ENCODE peak calls at places on chromosome 6, in seven cellular contexts. O, G, Q, P, J, M and I are unnamed samples.

GRCh38 chr6:144999127-144999526 is 714.0 kb downstream of the UTRN start:
- DNase-seq in G (no peak), J (no peak), O (no peak), P (no peak), Q (no peak), M (no peak), I (no peak)

GRCh38 chr6:124203106-124203811 is 399.6 kb downstream of the NKAIN2 start:
- DNase-seq in O (no peak), M (no peak), P (no peak), Q (peak; percentile 79), G (peak; percentile 50), J (peak; percentile 15), I (no peak)

GRCh38 chr6:70667711-70668498 is at the start of gene SMAP1:
- DNase-seq in G (peak; percentile 95), Q (peak; percentile 91), J (peak; percentile 95), M (peak; percentile 95), O (peak; percentile 96), P (peak; percentile 7), I (peak; percentile 62)

GRCh38 chr6:109021870-109022269 is 72.8 kb downstream of the SESN1 start:
- DNase-seq in P (no peak), O (no peak), M (no peak), G (no peak), J (no peak), Q (no peak), I (no peak)

GRCh38 chr6:161029195-161029809 is 37.7 kb downstream of the MAP3K4 start:
- DNase-seq in O (peak; percentile 48), P (peak; percentile 95), J (no peak), Q (peak; percentile 32), G (no peak), M (no peak), I (no peak)

GRCh38 chr6:137861550-137862337 is 5.3 kb upstream of the TNFAIP3 start:
- DNase-seq in Q (peak; percentile 27), M (no peak), P (no peak), G (no peak), O (no peak), J (no peak), I (no peak)

GRCh38 chr6:19210849-19211590 is 626.1 kb upstream of the ID4 start:
- DNase-seq in J (no peak), M (peak; percentile 67), O (peak; percentile 23), Q (peak; percentile 24), G (no peak), P (no peak), I (no peak)

GRCh38 chr6:26596579-26597388 is at the start of gene ABT1:
- DNase-seq in O (peak; percentile 94), J (peak; percentile 98), P (peak; percentile 85), Q (peak; percentile 99), G (peak; percentile 99), M (peak; percentile 99), I (peak; percentile 95)

GRCh38 chr6:72464246-72464645 is 157.6 kb upstream of the KCNQ5 start:
- DNase-seq in J (no peak), M (no peak), O (no peak), Q (no peak), P (no peak), G (no peak), I (no peak)

GRCh38 chr6:18501313-18502013 is 114.3 kb downstream of the RNF144B start:
- DNase-seq in M (no peak), O (no peak), P (peak; percentile 92), G (no peak), J (peak; percentile 53), Q (peak; percentile 71), I (no peak)

GRCh38 chr6:71393471-71393870 is 104.9 kb downstream of the OGFRL1 start:
- DNase-seq in Q (no peak), M (no peak), P (no peak), O (no peak), G (no peak), J (no peak), I (no peak)

GRCh38 chr6:155123520-155123919 is 128.4 kb downstream of the TIAM2 start:
- DNase-seq in M (peak; percentile 57), J (no peak), G (no peak), P (no peak), Q (no peak), O (no peak), I (no peak)

GRCh38 chr6:55239099-55239498 is 64.8 kb downstream of the HCRTR2 start:
- DNase-seq in P (no peak), Q (peak; percentile 37), M (no peak), J (no peak), G (no peak), O (no peak), I (no peak)

GRCh38 chr6:106154326-106154725 is 68.2 kb downstream of the PRDM1 start:
- DNase-seq in Q (no peak), M (no peak), O (no peak), J (no peak), G (no peak), P (no peak), I (no peak)

GRCh38 chr6:106156413-106156812 is 70.3 kb downstream of the PRDM1 start:
- DNase-seq in Q (no peak), O (no peak), J (no peak), G (no peak), M (no peak), P (no peak), I (no peak)

GRCh38 chr6:106158816-106159215 is 72.7 kb downstream of the PRDM1 start:
- DNase-seq in Q (no peak), G (no peak), O (no peak), J (no peak), P (no peak), M (no peak), I (no peak)

GRCh38 chr6:106156863-106157262 is 70.7 kb downstream of the PRDM1 start:
- DNase-seq in J (no peak), G (no peak), M (no peak), O (no peak), Q (no peak), P (no peak), I (no peak)

GRCh38 chr6:106155219-106155830 is 69.2 kb downstream of the PRDM1 start:
- DNase-seq in J (no peak), P (no peak), G (no peak), Q (no peak), M (no peak), O (no peak), I (no peak)
- TF ChIP-seq CTCF in J (no peak), P (no peak), G (no peak), Q (no peak), M (no peak), O (no peak), I (no peak)

GRCh38 chr6:1790684-1791083 is 181.0 kb downstream of the FOXC1 start:
- DNase-seq in M (no peak), G (no peak), Q (no peak), P (no peak), J (no peak), O (no peak), I (no peak)

GRCh38 chr6:1795923-1796322 is 186.2 kb downstream of the FOXC1 start:
- DNase-seq in P (no peak), G (no peak), Q (no peak), J (no peak), M (no peak), O (no peak), I (no peak)

GRCh38 chr6:1789092-1789491 is 179.4 kb downstream of the FOXC1 start:
- DNase-seq in M (no peak), Q (peak; percentile 44), G (no peak), J (no peak), P (no peak), O (no peak), I (no peak)

GRCh38 chr6:1796706-1797529 is 187.2 kb downstream of the FOXC1 start:
- DNase-seq in P (peak; percentile 62), M (no peak), O (peak; percentile 54), G (no peak), J (no peak), Q (no peak), I (no peak)

GRCh38 chr6:1792989-1793388 is 183.3 kb downstream of the FOXC1 start:
- DNase-seq in G (peak; percentile 62), Q (peak; percentile 62), P (no peak), J (no peak), M (peak; percentile 42), O (peak; percentile 28), I (no peak)
- TF ChIP-seq CTCF in G (peak; percentile 43), Q (peak; percentile 33), P (peak; percentile 28), J (no peak), M (peak; percentile 70), O (peak; percentile 46), I (peak; percentile 41)

GRCh38 chr6:84639396-84639795 is 125.0 kb downstream of the TBX18 start:
- DNase-seq in M (no peak), G (peak; percentile 22), Q (peak; percentile 46), O (no peak), P (no peak), J (no peak), I (no peak)

GRCh38 chr6:84645563-84646266 is 118.7 kb downstream of the TBX18 start:
- DNase-seq in O (no peak), Q (peak; percentile 63), G (peak; percentile 38), M (no peak), J (no peak), P (no peak), I (no peak)

GRCh38 chr6:84645000-84645399 is 119.4 kb downstream of the TBX18 start:
- DNase-seq in Q (peak; percentile 71), M (no peak), O (no peak), P (no peak), G (peak; percentile 70), J (no peak), I (no peak)

GRCh38 chr6:84641076-84641475 is 123.3 kb downstream of the TBX18 start:
- DNase-seq in M (peak; percentile 25), O (no peak), Q (no peak), P (no peak), J (no peak), G (no peak), I (no peak)

DNA sequence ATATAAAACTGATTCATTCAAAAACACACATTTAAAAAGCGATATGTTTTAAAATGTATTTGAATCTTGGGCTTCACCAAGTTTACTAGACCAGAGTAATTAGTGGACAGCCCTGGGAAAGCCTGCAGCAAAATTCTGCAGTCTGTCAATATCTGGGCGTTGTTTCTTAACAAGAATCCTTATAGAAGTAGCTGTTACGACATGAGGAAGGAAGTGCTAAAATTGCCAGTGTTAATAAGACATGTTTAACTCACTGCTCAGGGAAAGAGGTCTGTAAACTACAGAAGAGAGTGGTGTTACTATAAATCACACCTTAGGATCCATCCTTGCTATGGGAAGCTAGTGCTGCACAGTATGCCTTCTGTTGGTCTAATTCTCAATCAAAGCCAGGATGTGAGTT is 120.6 kb downstream of the TBX18 start:
- DNase-seq in G (peak; percentile 26), M (no peak), O (no peak), P (no peak), J (no peak), Q (peak; percentile 44), I (no peak)
- TF ChIP-seq CTCF in G (no peak), M (no peak), O (no peak), P (no peak), J (no peak), Q (no peak), I (no peak)

GRCh38 chr6:167272156-167272555 is 19.0 kb upstream of the UNC93A start:
- DNase-seq in M (no peak), O (no peak), Q (no peak), J (no peak), P (no peak), G (no peak), I (no peak)

GRCh38 chr6:167272618-167273379 is 18.3 kb upstream of the UNC93A start:
- DNase-seq in O (no peak), M (no peak), Q (no peak), P (no peak), G (no peak), J (no peak), I (no peak)

GRCh38 chr6:167267896-167268528 is 23.1 kb upstream of the UNC93A start:
- DNase-seq in J (no peak), G (no peak), Q (no peak), P (no peak), M (no peak), O (no peak), I (no peak)

GRCh38 chr6:167270499-167271307 is 20.4 kb upstream of the UNC93A start:
- DNase-seq in G (no peak), O (no peak), J (no peak), P (no peak), Q (no peak), M (no peak), I (no peak)

GRCh38 chr6:167268683-167269280 is 22.3 kb upstream of the UNC93A start:
- DNase-seq in J (no peak), O (no peak), M (no peak), P (no peak), Q (no peak), G (no peak), I (no peak)
- TF ChIP-seq CTCF in J (no peak), O (no peak), M (no peak), P (no peak), Q (no peak), G (no peak), I (no peak)